ENCODE peak calls at places on chromosome 1, in four cellular contexts. N is activated CD4-positive, alpha-beta memory T cell treated with anti-CD3 and anti-CD28 coated beads, Interleukin-2, amount 10 ng/mL, durations not matched to agents 7 days and 5 days; K is iPS-NIHi11; A is A549. E is an unnamed sample.

GRCh38 chr1:172917972-172918371 is 132.8 kb downstream of the TNFSF18 start:
- DNase-seq in N (no peak), K (peak; percentile 22), A (peak; percentile 80), E (no peak)

GRCh38 chr1:25891606-25892005 is 14.6 kb downstream of the STMN1 start:
- DNase-seq in N (no peak), K (no peak), A (no peak), E (no peak)

GRCh38 chr1:147723691-147724323 is 36.6 kb downstream of the GJA5 start:
- DNase-seq in N (no peak), K (peak; percentile 71), A (peak; percentile 13), E (peak; percentile 84)

GRCh38 chr1:219837274-219837993 is 90.9 kb downstream of the SLC30A10 start:
- DNase-seq in N (no peak), K (peak; percentile 39), A (peak; percentile 37), E (peak; percentile 71)

GRCh38 chr1:101451888-101452287 is 215.1 kb downstream of the S1PR1 start:
- DNase-seq in N (no peak), K (no peak), A (no peak), E (no peak)

GRCh38 chr1:35031103-35031452 is 667 bp downstream of the ZMYM6 start:
- DNase-seq in N (peak; percentile 46), K (peak; percentile 49), A (peak; percentile 10), E (peak; percentile 35)

GRCh38 chr1:175881571-175881970 is 138.2 kb upstream of the TNR start:
- DNase-seq in N (no peak), K (no peak), A (no peak), E (no peak)

GRCh38 chr1:192939440-192939839 is 119.7 kb downstream of the UCHL5 start:
- DNase-seq in N (no peak), K (no peak), A (no peak), E (no peak)

GRCh38 chr1:31181515-31182343 is 58.0 kb downstream of the NKAIN1 start:
- DNase-seq in N (peak; percentile 60), K (peak; percentile 83), A (peak; percentile 46), E (peak; percentile 66)

GRCh38 chr1:98991127-98992003 is 13.3 kb downstream of the PLPPR5 start:
- DNase-seq in N (no peak), K (no peak), A (no peak), E (peak; percentile 73)

GRCh38 chr1:41535236-41535720 is 50.8 kb upstream of the EDN2 start:
- DNase-seq in N (no peak), K (no peak), A (no peak), E (no peak)

GRCh38 chr1:238221738-238222137 is 331.0 kb upstream of the ZP4 start:
- DNase-seq in N (no peak), K (no peak), A (no peak), E (no peak)

GRCh38 chr1:184025242-184025675 is 12.3 kb downstream of the COLGALT2 start:
- DNase-seq in N (no peak), K (peak; percentile 50), A (no peak), E (no peak)

GRCh38 chr1:154151311-154151710 is 3.6 kb downstream of the NUP210L start:
- DNase-seq in N (no peak), K (no peak), A (no peak), E (peak; percentile 56)

GRCh38 chr1:30446508-30446907 is 276.9 kb downstream of the MATN1 start:
- DNase-seq in N (no peak), K (no peak), A (no peak), E (no peak)

GRCh38 chr1:67463298-67463960 is 33.2 kb upstream of the SERBP1 start:
- DNase-seq in N (no peak), K (peak; percentile 52), A (no peak), E (no peak)

GRCh38 chr1:12407050-12407961 is 177.5 kb downstream of the VPS13D start:
- DNase-seq in N (no peak), K (no peak), A (peak; percentile 13), E (peak; percentile 82)

GRCh38 chr1:65825736-65826135 is 33.0 kb downstream of the PDE4B start:
- DNase-seq in N (no peak), K (no peak), A (no peak), E (no peak)

GRCh38 chr1:13702425-13703127 is 2.6 kb downstream of the PRDM2 start:
- DNase-seq in N (peak; percentile 73), K (no peak), A (no peak), E (no peak)

GRCh38 chr1:188261849-188262248 is 1433.1 kb downstream of the PLA2G4A start:
- DNase-seq in N (no peak), K (no peak), A (no peak), E (no peak)

GRCh38 chr1:174692313-174692712 is 244.5 kb downstream of the GPR52 start:
- DNase-seq in N (no peak), K (peak; percentile 23), A (no peak), E (peak; percentile 50)

GRCh38 chr1:97243973-97244560 is 522.5 kb downstream of the PTBP2 start:
- DNase-seq in N (no peak), K (no peak), A (no peak), E (peak; percentile 34)

GRCh38 chr1:247857986-247858356 is 984 bp downstream of the TRIM58 start:
- DNase-seq in N (no peak), K (no peak), A (no peak), E (no peak)

GRCh38 chr1:112528076-112528475 is 19.3 kb downstream of the WNT2B start:
- DNase-seq in N (no peak), K (no peak), A (no peak), E (no peak)

GRCh38 chr1:244865028-244865371 is 657 bp upstream of the HNRNPU start:
- DNase-seq in N (peak; percentile 36), K (peak; percentile 15), A (peak; percentile 26), E (peak; percentile 30)

GRCh38 chr1:226629210-226629895 is 80.8 kb downstream of the STUM start:
- DNase-seq in N (no peak), K (no peak), A (no peak), E (no peak)

GRCh38 chr1:227449051-227449450 is 114.3 kb upstream of the ZNF678 start:
- DNase-seq in N (peak; percentile 25), K (peak; percentile 69), A (no peak), E (peak; percentile 56)

GRCh38 chr1:70767377-70767776 is 280.2 kb downstream of the PTGER3 start:
- DNase-seq in N (no peak), K (no peak), A (no peak), E (no peak)

GRCh38 chr1:175887981-175888428 is 144.6 kb upstream of the TNR start:
- DNase-seq in N (peak; percentile 17), K (peak; percentile 94), A (peak; percentile 88), E (peak; percentile 73)

GRCh38 chr1:157404063-157404501 is 148.2 kb downstream of the FCRL5 start:
- DNase-seq in N (no peak), K (no peak), A (no peak), E (no peak)

GRCh38 chr1:162711066-162711465 is 78.8 kb downstream of the DDR2 start:
- DNase-seq in N (no peak), K (no peak), A (no peak), E (no peak)

GRCh38 chr1:39255212-39255611 is 50.7 kb downstream of the MACF1 start:
- DNase-seq in N (no peak), K (no peak), A (no peak), E (no peak)

GRCh38 chr1:229159668-229160544 is 111.0 kb upstream of the RAB4A start:
- DNase-seq in N (no peak), K (no peak), A (no peak), E (no peak)

E was measured in cardiac muscle cell.